ENCODE peak calls at places on chromosomes 3 and 15, in six cellular contexts. K, L, E, H, V and D are unnamed samples.

GRCh38 chr3:127753898-127754410 is 68.4 kb downstream of the MGLL start:
- DNase-seq in E (no peak), L (no peak), K (no peak), V (no peak), H (no peak), D (no peak)

GRCh38 chr15:99613887-99614642 is 48.3 kb downstream of the MEF2A start:
- DNase-seq in H (peak), E (no peak), V (no peak), L (no peak), K (no peak), D (no peak)

GRCh38 chr3:129836381-129837056 is 57.0 kb downstream of the TMCC1 start:
- DNase-seq in K (no peak), H (no peak), E (no peak), V (no peak), L (no peak), D (no peak)

GRCh38 chr3:61111764-61112163 is 139.5 kb downstream of the FHIT start:
- DNase-seq in L (no peak), E (no peak), K (no peak), V (no peak), H (no peak), D (peak)

GRCh38 chr3:52891164-52891563 is 6.2 kb downstream of the STIMATE start:
- DNase-seq in K (no peak), V (no peak), L (no peak), H (no peak), E (no peak), D (no peak)

GRCh38 chr15:87764461-87765236 is 491.9 kb downstream of the NTRK3 start:
- DNase-seq in L (no peak), H (no peak), V (no peak), E (no peak), K (no peak), D (no peak)

GRCh38 chr15:87213646-87214045 is 1042.9 kb downstream of the NTRK3 start:
- DNase-seq in H (no peak), K (no peak), V (no peak), L (no peak), E (peak), D (no peak)

GRCh38 chr15:41411031-41411430 is 5.9 kb upstream of the RTF1 start:
- DNase-seq in K (no peak), E (no peak), H (no peak), L (no peak), V (no peak), D (no peak)

GRCh38 chr15:90934256-90934948 is 683 bp upstream of the UNC45A start:
- DNase-seq in E (peak), H (peak), K (peak), L (peak), V (peak), D (peak)

GRCh38 chr3:150149651-150150051 is 179.0 kb upstream of the PFN2 start:
- DNase-seq in H (no peak), V (no peak), L (peak), E (no peak), K (no peak), D (no peak)

GRCh38 chr3:1600700-1601418 is 497.8 kb upstream of the CNTN4 start:
- DNase-seq in H (no peak), L (no peak), K (no peak), V (no peak), E (no peak), D (no peak)

GRCh38 chr3:33886015-33886414 is 87.6 kb downstream of the PDCD6IP start:
- DNase-seq in H (no peak), K (no peak), L (no peak), V (no peak), E (no peak), D (no peak)

GRCh38 chr3:167733961-167734497 is 663 bp downstream of the PDCD10 start:
- DNase-seq in K (no peak), L (no peak), E (no peak), H (no peak), V (no peak), D (no peak)

GRCh38 chr15:49492834-49493233 is 69.8 kb downstream of the FGF7 start:
- DNase-seq in K (no peak), E (no peak), H (no peak), L (no peak), V (no peak), D (no peak)

GRCh38 chr3:145094355-145094941 is 1066.5 kb downstream of the PLOD2 start:
- DNase-seq in H (no peak), V (peak), E (no peak), L (no peak), K (no peak), D (no peak)

GRCh38 chr3:45554001-45554691 is 40.4 kb upstream of the LIMD1 start:
- DNase-seq in E (peak), K (no peak), V (no peak), H (peak), L (peak), D (peak)

GRCh38 chr3:183301937-183302580 is 49.0 kb downstream of the B3GNT5 start:
- DNase-seq in H (no peak), V (no peak), E (no peak), K (no peak), L (no peak), D (no peak)

GRCh38 chr15:98727115-98728040 is 79.0 kb downstream of the IGF1R start:
- DNase-seq in K (peak), L (peak), E (peak), H (peak), V (peak), D (peak)

GRCh38 chr3:174951023-174951422 is 91.9 kb downstream of the NAALADL2 start:
- DNase-seq in H (no peak), L (no peak), V (peak), K (no peak), E (no peak), D (no peak)

GRCh38 chr3:28915711-28916481 is 365.0 kb upstream of the RBMS3 start:
- DNase-seq in K (peak), E (peak), V (peak), L (no peak), H (no peak), D (peak)

GRCh38 chr15:40427188-40427587 is 13.6 kb upstream of the BAHD1 start:
- DNase-seq in K (no peak), E (no peak), H (no peak), L (no peak), V (no peak), D (peak)

GRCh38 chr15:94300612-94301011 is 69.3 kb downstream of the MCTP2 start:
- DNase-seq in E (no peak), V (no peak), K (no peak), L (no peak), H (no peak), D (no peak)

GRCh38 chr15:56528136-56528535 is 63.2 kb upstream of the MNS1 start:
- DNase-seq in L (no peak), V (no peak), K (no peak), E (no peak), H (no peak), D (no peak)

GRCh38 chr3:123447416-123447748 is 1.5 kb downstream of the ADCY5 start:
- DNase-seq in L (no peak), V (no peak), H (no peak), E (no peak), K (peak), D (no peak)
- TF ChIP-seq POLR2A in L (no peak), V (no peak), H (no peak), E (no peak), K (no peak), D (no peak)

GRCh38 chr3:37086918-37087317 is 87.5 kb downstream of the LRRFIP2 start:
- DNase-seq in E (no peak), L (no peak), K (no peak), H (no peak), V (no peak), D (no peak)
- TF ChIP-seq CTCF in E (no peak), L (no peak), K (no peak), H (no peak), V (no peak), D (no peak)

GRCh38 chr15:82275410-82275809 is 12.8 kb downstream of the SAXO2 start:
- DNase-seq in L (no peak), V (no peak), E (no peak), H (no peak), K (no peak), D (no peak)

GRCh38 chr15:82272154-82272553 is 9.5 kb downstream of the SAXO2 start:
- DNase-seq in H (no peak), V (no peak), K (no peak), L (no peak), E (no peak), D (no peak)
- H3K27ac ChIP-seq in H (no peak), V (no peak), K (no peak), L (no peak), E (no peak), D (no peak)

GRCh38 chr3:81364411-81364810 is 397.0 kb downstream of the GBE1 start:
- DNase-seq in L (no peak), H (no peak), V (no peak), K (no peak), E (no peak), D (no peak)
- TF ChIP-seq POLR2A in L (no peak), H (no peak), V (no peak), K (no peak), E (no peak), D (no peak)

DNA sequence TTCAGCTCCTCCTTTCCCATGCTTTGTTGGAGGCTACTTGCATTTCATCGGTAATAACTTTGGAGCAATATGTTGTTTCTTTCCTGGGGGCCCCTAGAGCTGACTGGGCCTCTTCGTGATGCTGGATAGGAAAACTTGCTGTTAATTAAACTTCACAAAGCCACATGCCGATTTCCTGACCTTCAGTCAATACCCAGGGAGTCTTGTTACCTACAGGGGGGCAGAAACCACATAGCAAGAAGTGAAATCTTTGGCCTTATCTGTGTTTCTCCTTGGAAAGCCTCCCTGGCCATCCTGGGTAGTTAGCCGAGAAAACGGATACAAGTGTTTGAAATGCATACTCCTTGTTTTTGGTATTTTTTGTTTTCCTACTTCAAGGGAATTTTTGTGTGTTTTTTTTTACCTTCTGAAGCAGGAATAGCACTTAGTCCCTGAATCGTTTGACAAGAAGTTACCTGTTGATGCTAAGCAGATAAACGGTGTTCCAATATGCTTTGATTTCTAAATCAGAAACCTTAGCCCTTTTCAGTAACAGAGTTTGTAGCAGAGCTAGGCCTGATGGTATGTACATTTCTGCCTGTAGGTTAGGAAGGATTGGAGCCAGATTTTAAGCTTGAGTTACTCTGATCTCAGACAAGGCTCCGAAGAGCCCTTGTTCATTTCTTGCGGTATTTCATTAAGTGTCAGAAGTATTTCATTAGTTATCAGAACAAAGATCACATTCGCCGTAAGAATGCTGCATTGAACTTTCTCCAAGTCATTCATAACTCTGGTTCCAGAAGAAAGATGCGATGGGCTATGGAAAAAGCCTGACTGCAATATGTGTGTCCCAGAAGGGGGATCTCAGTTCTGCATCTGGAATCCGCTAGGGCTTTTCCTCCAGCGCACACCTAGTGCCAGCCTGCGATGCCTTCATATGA is 111.5 kb downstream of the THSD4 start:
- DNase-seq in E (no peak), V (no peak), K (no peak), H (no peak), L (no peak), D (no peak)
- TF ChIP-seq CTCF in E (no peak), V (no peak), K (no peak), H (no peak), L (no peak), D (no peak)

GRCh38 chr15:59247364-59247763 is 40.7 kb downstream of the LDHAL6B start:
- DNase-seq in K (no peak), H (peak), E (peak), V (no peak), L (no peak), D (no peak)
- H3K27ac ChIP-seq in K (no peak), H (peak), E (no peak), V (no peak), L (no peak), D (no peak)

GRCh38 chr3:155805204-155805801 is 775 bp downstream of the C3orf33 start:
- DNase-seq in L (no peak), H (peak), K (no peak), E (peak), V (peak), D (peak)

GRCh38 chr3:155807823-155808222 is 1.7 kb upstream of the C3orf33 start:
- DNase-seq in V (no peak), L (no peak), H (no peak), K (no peak), E (no peak), D (no peak)

GRCh38 chr3:155809181-155809580 is 3.1 kb upstream of the C3orf33 start:
- DNase-seq in L (no peak), K (no peak), E (no peak), H (no peak), V (no peak), D (no peak)

GRCh38 chr3:155804298-155804697 is 1.8 kb downstream of the C3orf33 start:
- DNase-seq in V (no peak), H (no peak), L (no peak), E (no peak), K (no peak), D (no peak)

GRCh38 chr3:155805802-155806618 is at the start of gene C3orf33:
- DNase-seq in L (peak), K (peak), V (peak), H (peak), E (peak), D (peak)
- TF ChIP-seq POLR2A in L (no peak), K (no peak), V (no peak), H (peak), E (no peak), D (no peak)

DNA sequence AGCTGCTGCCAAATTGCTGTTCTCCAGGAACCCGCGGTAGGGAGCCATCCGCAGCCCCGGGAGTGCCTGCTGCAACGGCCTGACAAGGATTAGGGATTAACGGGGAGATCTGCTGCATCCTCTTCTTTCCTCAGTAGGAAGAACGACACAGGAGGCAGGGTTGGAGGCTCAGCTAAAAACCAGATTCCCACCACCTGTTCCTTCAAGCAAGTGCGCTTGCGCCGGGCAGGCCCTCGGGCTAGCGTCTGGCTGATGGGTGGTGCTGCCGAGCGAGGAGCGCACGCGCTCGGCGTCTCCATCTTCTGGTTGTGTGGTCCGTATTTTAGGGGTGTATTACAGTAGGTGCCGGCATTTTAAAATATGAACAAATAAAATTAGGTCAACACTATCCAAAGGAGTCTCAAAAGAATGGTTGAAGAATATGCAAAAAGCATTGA is 25.4 kb upstream of the SLC25A26 start:
- DNase-seq in K (peak), L (no peak), H (no peak), V (peak), E (no peak), D (peak)
- TF ChIP-seq CTCF in K (no peak), L (no peak), H (no peak), V (peak), E (no peak), D (no peak)

GRCh38 chr3:38164136-38164965 is 986 bp upstream of the OXSR1 start:
- DNase-seq in K (peak), L (no peak), H (peak), V (no peak), E (no peak), D (no peak)
- H3K27ac ChIP-seq in K (peak), L (peak), H (peak), V (peak), E (peak), D (peak)